ENCODE peak calls at places on chromosomes 4 and X, in seven cellular contexts. One of them, this sample, is unnamed. For H3K36me3, the result is how much of the 10 kb centered on the place peaks cover.

GRCh38 chr4:118888666-118889312 is at the start of gene SYNPO2:
- DNase-seq in IMR-90: peak
- DNase-seq in CD8-positive, alpha-beta memory T cell: no peak
- DNase-seq in cardiac muscle cell: peak
- DNase-seq in left ventricle myocardium inferior: peak
- DNase-seq in ovary: peak
- DNase-seq in pancreas: peak
- DNase-seq in this sample: peak

GRCh38 chrX:150475466-150475865 is 93.0 kb upstream of the MTM1 start:
- DNase-seq in IMR-90: peak
- DNase-seq in CD8-positive, alpha-beta memory T cell: no peak
- DNase-seq in cardiac muscle cell: peak
- DNase-seq in left ventricle myocardium inferior: no peak
- DNase-seq in ovary: no peak
- DNase-seq in pancreas: no peak
- DNase-seq in this sample: no peak

GRCh38 chr4:170990989-170991589 is 822.1 kb upstream of the GALNTL6 start:
- DNase-seq in IMR-90: no peak
- DNase-seq in CD8-positive, alpha-beta memory T cell: no peak
- DNase-seq in cardiac muscle cell: no peak
- DNase-seq in left ventricle myocardium inferior: no peak
- DNase-seq in ovary: no peak
- DNase-seq in pancreas: no peak
- DNase-seq in this sample: no peak

GRCh38 chr4:87896020-87896621 is 63.4 kb downstream of the MEPE start:
- DNase-seq in IMR-90: peak
- DNase-seq in CD8-positive, alpha-beta memory T cell: no peak
- DNase-seq in cardiac muscle cell: peak
- DNase-seq in left ventricle myocardium inferior: no peak
- DNase-seq in ovary: no peak
- DNase-seq in pancreas: no peak
- DNase-seq in this sample: peak

GRCh38 chr4:10018818-10019438 is 2.4 kb downstream of the SLC2A9 start:
- DNase-seq in IMR-90: peak
- DNase-seq in CD8-positive, alpha-beta memory T cell: peak
- DNase-seq in cardiac muscle cell: peak
- DNase-seq in left ventricle myocardium inferior: peak
- DNase-seq in ovary: peak
- DNase-seq in pancreas: peak
- DNase-seq in this sample: peak

GRCh38 chr4:10223782-10224181 is 107.2 kb upstream of the WDR1 start:
- DNase-seq in IMR-90: no peak
- DNase-seq in CD8-positive, alpha-beta memory T cell: no peak
- DNase-seq in cardiac muscle cell: no peak
- DNase-seq in left ventricle myocardium inferior: no peak
- DNase-seq in ovary: no peak
- DNase-seq in pancreas: no peak
- DNase-seq in this sample: no peak

GRCh38 chr4:78143634-78144033 is 86.5 kb downstream of the FRAS1 start:
- DNase-seq in IMR-90: no peak
- DNase-seq in CD8-positive, alpha-beta memory T cell: no peak
- DNase-seq in cardiac muscle cell: no peak
- DNase-seq in left ventricle myocardium inferior: no peak
- DNase-seq in ovary: no peak
- DNase-seq in pancreas: no peak
- DNase-seq in this sample: no peak

GRCh38 chr4:71186566-71187398 is 152.0 kb upstream of the SLC4A4 start:
- DNase-seq in IMR-90: peak
- DNase-seq in CD8-positive, alpha-beta memory T cell: peak
- DNase-seq in cardiac muscle cell: peak
- DNase-seq in left ventricle myocardium inferior: peak
- DNase-seq in ovary: no peak
- DNase-seq in pancreas: peak
- DNase-seq in this sample: peak

GRCh38 chr4:144409525-144409924 is 236.4 kb upstream of the HHIP start:
- DNase-seq in IMR-90: no peak
- DNase-seq in CD8-positive, alpha-beta memory T cell: no peak
- DNase-seq in cardiac muscle cell: no peak
- DNase-seq in left ventricle myocardium inferior: no peak
- DNase-seq in ovary: no peak
- DNase-seq in pancreas: no peak
- DNase-seq in this sample: no peak

GRCh38 chrX:39667191-39667590 is 430.6 kb downstream of the BCOR start:
- DNase-seq in IMR-90: no peak
- DNase-seq in CD8-positive, alpha-beta memory T cell: no peak
- DNase-seq in cardiac muscle cell: no peak
- DNase-seq in left ventricle myocardium inferior: no peak
- DNase-seq in ovary: no peak
- DNase-seq in pancreas: no peak
- DNase-seq in this sample: no peak

GRCh38 chr4:121307441-121308327 is 73.1 kb downstream of the QRFPR start:
- DNase-seq in IMR-90: peak
- DNase-seq in CD8-positive, alpha-beta memory T cell: peak
- DNase-seq in cardiac muscle cell: peak
- DNase-seq in left ventricle myocardium inferior: no peak
- DNase-seq in ovary: no peak
- DNase-seq in pancreas: no peak
- DNase-seq in this sample: no peak

DNA sequence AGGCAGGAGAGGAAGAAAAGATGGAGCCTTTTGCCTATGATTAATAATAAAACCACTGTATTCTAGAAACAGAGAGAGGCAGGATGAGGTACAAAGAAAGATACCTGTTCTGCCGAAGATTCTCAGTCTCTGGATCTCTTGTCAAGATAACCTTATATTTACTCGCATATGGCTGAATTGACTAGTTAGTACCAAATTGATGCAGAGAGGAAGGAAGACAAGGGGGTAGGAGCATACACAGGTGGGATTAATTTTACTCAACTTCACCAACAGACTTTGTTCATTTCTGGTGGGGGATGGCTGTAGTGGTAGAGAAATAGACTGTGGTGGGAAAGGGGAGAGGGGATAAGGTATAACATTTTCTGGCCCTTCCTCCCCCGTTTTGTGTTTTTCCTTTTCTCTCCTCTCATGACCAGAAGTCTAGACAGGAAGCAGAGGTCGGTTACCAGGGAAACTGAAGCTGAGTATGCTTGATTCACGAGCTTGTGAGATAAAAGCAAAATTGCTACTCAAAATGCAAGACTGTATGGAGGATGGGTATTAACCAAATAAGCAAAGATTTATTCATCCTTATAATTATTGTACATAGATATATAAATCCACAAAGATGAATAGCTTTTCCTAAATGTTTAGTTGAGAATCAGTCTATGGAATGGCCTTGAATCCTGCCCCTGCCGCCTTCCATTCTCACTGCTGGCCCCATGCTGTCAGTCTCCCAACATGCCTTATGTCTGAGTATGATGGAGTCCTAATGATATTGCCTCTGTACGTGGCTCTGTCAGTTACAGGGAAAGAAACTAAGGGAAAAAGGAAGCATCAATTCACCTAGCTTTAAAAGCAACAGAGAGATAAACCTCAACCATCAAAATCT is 17.8 kb upstream of the PAGE2B start:
- DNase-seq in IMR-90: peak
- DNase-seq in CD8-positive, alpha-beta memory T cell: no peak
- DNase-seq in cardiac muscle cell: peak
- DNase-seq in left ventricle myocardium inferior: no peak
- DNase-seq in ovary: no peak
- DNase-seq in pancreas: no peak
- DNase-seq in this sample: no peak
- H3K4me3 ChIP-seq in IMR-90: no peak
- H3K4me3 ChIP-seq in CD8-positive, alpha-beta memory T cell: peak
- H3K4me3 ChIP-seq in cardiac muscle cell: no peak
- H3K4me3 ChIP-seq in left ventricle myocardium inferior: peak
- H3K4me3 ChIP-seq in ovary: no peak
- H3K4me3 ChIP-seq in pancreas: no peak
- H3K4me3 ChIP-seq in this sample: no peak

DNA sequence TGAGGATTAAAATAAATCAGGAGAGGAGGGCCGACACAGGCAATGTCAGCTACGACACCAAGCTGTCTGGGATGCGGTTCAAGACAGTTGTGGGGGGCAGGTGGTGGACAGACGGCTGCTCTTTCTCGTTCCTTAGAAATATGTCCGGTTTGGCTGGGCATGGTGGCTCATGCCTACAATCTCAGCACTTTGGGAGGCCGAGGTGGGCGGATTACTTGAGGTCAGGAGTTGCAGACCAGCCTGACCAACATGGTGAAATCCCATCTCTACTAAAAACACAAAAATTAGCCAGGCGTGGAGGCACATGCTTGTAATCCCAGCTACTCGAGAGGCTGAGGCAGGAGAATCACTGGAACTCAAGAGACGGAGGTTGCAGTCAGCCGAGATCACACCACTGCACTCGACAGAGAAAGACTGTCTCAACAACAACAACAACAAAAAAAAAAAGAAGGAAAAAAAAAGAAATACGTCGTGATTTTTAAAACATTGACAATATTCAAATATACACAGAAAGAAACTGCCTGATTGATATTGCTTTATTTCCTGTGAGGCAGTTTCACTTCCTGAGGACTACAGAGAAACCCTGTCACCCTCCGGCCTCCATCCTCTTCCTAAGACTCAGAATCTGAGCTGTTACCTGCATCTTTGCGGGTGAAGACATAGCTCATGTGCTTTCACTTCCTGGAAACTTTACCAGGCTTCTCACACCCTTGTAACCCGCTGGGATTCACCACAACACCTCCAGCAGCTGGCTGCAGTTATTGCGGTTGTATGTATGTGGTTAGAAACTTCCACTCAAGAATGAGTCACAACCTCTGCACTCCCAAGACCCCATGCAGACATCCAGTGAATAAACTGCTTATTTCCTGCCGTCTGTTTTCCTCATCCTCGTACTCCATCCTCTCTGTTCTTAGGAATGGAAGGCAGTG is 63.8 kb upstream of the STS start:
- DNase-seq in IMR-90: peak
- DNase-seq in CD8-positive, alpha-beta memory T cell: peak
- DNase-seq in cardiac muscle cell: peak
- DNase-seq in left ventricle myocardium inferior: no peak
- DNase-seq in ovary: no peak
- DNase-seq in pancreas: no peak
- DNase-seq in this sample: no peak
- H3K27ac ChIP-seq in IMR-90: no peak
- H3K27ac ChIP-seq in CD8-positive, alpha-beta memory T cell: no peak
- H3K27ac ChIP-seq in cardiac muscle cell: no peak
- H3K27ac ChIP-seq in left ventricle myocardium inferior: no peak
- H3K27ac ChIP-seq in ovary: no peak
- H3K27ac ChIP-seq in pancreas: no peak
- H3K27ac ChIP-seq in this sample: no peak

DNA sequence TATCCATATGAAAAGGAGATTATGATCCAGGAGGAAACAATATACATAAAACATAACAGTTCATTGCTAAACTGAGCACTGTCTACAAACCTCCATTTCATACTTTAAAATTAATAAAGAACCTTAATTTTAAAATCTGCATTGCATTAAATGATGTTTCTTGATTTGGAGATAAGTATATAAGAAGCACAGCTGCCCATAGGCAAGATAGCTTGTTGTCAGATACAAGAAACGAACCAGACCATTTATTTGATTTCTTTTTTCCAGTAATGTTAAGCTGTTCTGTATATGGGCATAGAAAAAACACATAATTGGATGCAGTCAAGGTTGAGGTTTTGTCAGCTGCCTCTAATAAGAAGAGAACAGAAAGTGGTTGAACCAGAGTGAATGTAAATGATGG is 6.4 kb downstream of the GUF1 start:
- DNase-seq in IMR-90: no peak
- DNase-seq in CD8-positive, alpha-beta memory T cell: no peak
- DNase-seq in cardiac muscle cell: no peak
- DNase-seq in left ventricle myocardium inferior: no peak
- DNase-seq in ovary: no peak
- DNase-seq in pancreas: no peak
- DNase-seq in this sample: no peak
- H3K36me3 ChIP-seq in IMR-90: under half
- H3K36me3 ChIP-seq in CD8-positive, alpha-beta memory T cell: under half
- H3K36me3 ChIP-seq in cardiac muscle cell: half or more
- H3K36me3 ChIP-seq in left ventricle myocardium inferior: half or more
- H3K36me3 ChIP-seq in ovary: under half
- H3K36me3 ChIP-seq in pancreas: under half
- H3K36me3 ChIP-seq in this sample: under half

GRCh38 chr4:155496294-155496626 is 119.5 kb upstream of the MAP9 start:
- DNase-seq in IMR-90: no peak
- DNase-seq in CD8-positive, alpha-beta memory T cell: no peak
- DNase-seq in cardiac muscle cell: no peak
- DNase-seq in left ventricle myocardium inferior: no peak
- DNase-seq in ovary: no peak
- DNase-seq in pancreas: no peak
- DNase-seq in this sample: no peak
- H3K4me3 ChIP-seq in IMR-90: no peak
- H3K4me3 ChIP-seq in CD8-positive, alpha-beta memory T cell: no peak
- H3K4me3 ChIP-seq in cardiac muscle cell: no peak
- H3K4me3 ChIP-seq in left ventricle myocardium inferior: peak
- H3K4me3 ChIP-seq in ovary: peak
- H3K4me3 ChIP-seq in pancreas: no peak
- H3K4me3 ChIP-seq in this sample: no peak

DNA sequence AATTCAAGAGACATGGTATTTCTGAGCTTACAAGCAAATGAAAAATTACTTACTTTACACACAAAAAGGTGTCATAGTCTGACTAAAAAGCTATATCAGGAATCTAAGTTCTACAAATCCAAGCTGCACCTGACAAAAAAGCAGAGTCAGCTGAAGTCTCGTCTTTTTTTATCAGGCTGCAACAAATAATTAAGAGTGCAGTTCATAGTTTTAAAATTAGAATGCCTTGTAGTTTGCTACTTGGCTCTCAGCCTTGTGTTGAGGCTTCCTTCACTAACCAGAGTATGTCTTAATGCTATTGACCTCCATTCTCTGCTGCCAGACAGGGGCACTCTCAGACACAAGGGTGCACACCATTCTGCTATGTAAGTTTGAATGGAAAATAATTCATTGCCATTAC is 940.7 kb downstream of the PCDH7 start:
- DNase-seq in IMR-90: no peak
- DNase-seq in CD8-positive, alpha-beta memory T cell: no peak
- DNase-seq in cardiac muscle cell: no peak
- DNase-seq in left ventricle myocardium inferior: no peak
- DNase-seq in ovary: no peak
- DNase-seq in pancreas: no peak
- DNase-seq in this sample: no peak
- H3K27ac ChIP-seq in IMR-90: no peak
- H3K27ac ChIP-seq in CD8-positive, alpha-beta memory T cell: no peak
- H3K27ac ChIP-seq in cardiac muscle cell: no peak
- H3K27ac ChIP-seq in left ventricle myocardium inferior: no peak
- H3K27ac ChIP-seq in ovary: no peak
- H3K27ac ChIP-seq in pancreas: no peak
- H3K27ac ChIP-seq in this sample: no peak

GRCh38 chr4:3431446-3431993 is 10.2 kb upstream of the HGFAC start:
- DNase-seq in IMR-90: no peak
- DNase-seq in CD8-positive, alpha-beta memory T cell: no peak
- DNase-seq in cardiac muscle cell: no peak
- DNase-seq in left ventricle myocardium inferior: no peak
- DNase-seq in ovary: no peak
- DNase-seq in pancreas: peak
- DNase-seq in this sample: no peak
- H3K36me3 ChIP-seq in IMR-90: under half
- H3K36me3 ChIP-seq in CD8-positive, alpha-beta memory T cell: under half
- H3K36me3 ChIP-seq in cardiac muscle cell: under half
- H3K36me3 ChIP-seq in left ventricle myocardium inferior: under half
- H3K36me3 ChIP-seq in ovary: under half
- H3K36me3 ChIP-seq in pancreas: under half
- H3K36me3 ChIP-seq in this sample: under half